ENCODE peak calls at places on chromosomes 5 and 9, in four cellular contexts. Z is HepG2, K is GM12878, S is K562. U is an unnamed sample.

GRCh38 chr9:37540634-37541033 is 35.5 kb downstream of the FBXO10 start:
- DNase-seq in K (no peak), Z (no peak), S (no peak), U (no peak)

GRCh38 chr5:157271740-157272271 is 5.9 kb downstream of the CYFIP2 start:
- DNase-seq in Z (no peak), K (peak; percentile 93), S (no peak), U (no peak)

GRCh38 chr9:93697352-93698139 is 121.2 kb downstream of the PHF2 start:
- DNase-seq in Z (no peak), K (no peak), S (peak; percentile 6), U (no peak)

GRCh38 chr5:7850241-7850532 is 746 bp downstream of the CFAP90 start:
- DNase-seq in Z (peak; percentile 6), K (no peak), S (no peak), U (no peak)

GRCh38 chr9:132554755-132555154 is 27.7 kb upstream of the BARHL1 start:
- DNase-seq in S (no peak), Z (no peak), K (no peak), U (no peak)

GRCh38 chr9:110148868-110149267 is 59.1 kb downstream of the C9orf152 start:
- DNase-seq in K (no peak), S (no peak), Z (no peak), U (no peak)

GRCh38 chr5:174008922-174009321 is 20.0 kb downstream of the C5orf47 start:
- DNase-seq in S (no peak), K (no peak), Z (peak; percentile 3), U (no peak)

GRCh38 chr9:93492327-93492726 is 38.9 kb upstream of the FAM120AOS start:
- DNase-seq in Z (no peak), S (no peak), K (no peak), U (no peak)

GRCh38 chr5:167294861-167295685 is 996.4 kb upstream of the WWC1 start:
- DNase-seq in K (no peak), Z (no peak), S (no peak), U (no peak)

GRCh38 chr5:122007445-122008010 is 45.8 kb downstream of the SRFBP1 start:
- DNase-seq in Z (no peak), K (no peak), S (no peak), U (no peak)

GRCh38 chr5:115624994-115625393 is 842 bp downstream of the TMED7 start:
- DNase-seq in S (no peak), Z (peak; percentile 6), K (no peak), U (no peak)

GRCh38 chr9:121386442-121387175 is 16.6 kb upstream of the STOM start:
- DNase-seq in Z (no peak), S (no peak), K (no peak), U (no peak)

GRCh38 chr9:99593621-99594020 is 228.1 kb upstream of the NR4A3 start:
- DNase-seq in K (no peak), S (no peak), Z (no peak), U (no peak)

DNA sequence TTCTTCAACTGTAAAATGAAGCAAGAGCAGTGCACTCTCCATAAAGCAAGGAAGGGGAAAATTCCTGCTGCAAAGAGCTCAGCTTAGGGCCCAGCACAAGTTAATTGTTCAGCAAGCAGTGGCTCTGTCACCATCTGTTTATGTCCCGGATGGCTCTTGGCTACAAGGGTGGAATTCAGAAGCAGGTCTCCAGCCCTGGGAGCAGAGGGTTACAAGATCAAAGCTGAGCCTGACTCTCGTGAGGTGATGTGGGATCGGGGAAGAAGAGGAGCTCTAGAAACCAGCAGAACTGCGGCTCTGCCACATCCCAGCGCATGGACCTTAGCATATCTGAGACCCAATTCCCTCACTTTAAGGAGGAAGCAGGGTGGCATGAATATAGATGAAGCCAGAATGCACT is 25.2 kb upstream of the OLFM1 start:
- DNase-seq in S (no peak), Z (no peak), K (no peak), U (no peak)
- TF ChIP-seq CBX5 in S (no peak), Z (no peak), K (no peak), U (no peak)

GRCh38 chr5:78597068-78597857 is 51.3 kb downstream of the LHFPL2 start:
- DNase-seq in Z (peak; percentile 79), K (no peak), S (no peak), U (no peak)
- TF ChIP-seq SRF in Z (no peak), K (no peak), S (no peak), U (no peak)

DNA sequence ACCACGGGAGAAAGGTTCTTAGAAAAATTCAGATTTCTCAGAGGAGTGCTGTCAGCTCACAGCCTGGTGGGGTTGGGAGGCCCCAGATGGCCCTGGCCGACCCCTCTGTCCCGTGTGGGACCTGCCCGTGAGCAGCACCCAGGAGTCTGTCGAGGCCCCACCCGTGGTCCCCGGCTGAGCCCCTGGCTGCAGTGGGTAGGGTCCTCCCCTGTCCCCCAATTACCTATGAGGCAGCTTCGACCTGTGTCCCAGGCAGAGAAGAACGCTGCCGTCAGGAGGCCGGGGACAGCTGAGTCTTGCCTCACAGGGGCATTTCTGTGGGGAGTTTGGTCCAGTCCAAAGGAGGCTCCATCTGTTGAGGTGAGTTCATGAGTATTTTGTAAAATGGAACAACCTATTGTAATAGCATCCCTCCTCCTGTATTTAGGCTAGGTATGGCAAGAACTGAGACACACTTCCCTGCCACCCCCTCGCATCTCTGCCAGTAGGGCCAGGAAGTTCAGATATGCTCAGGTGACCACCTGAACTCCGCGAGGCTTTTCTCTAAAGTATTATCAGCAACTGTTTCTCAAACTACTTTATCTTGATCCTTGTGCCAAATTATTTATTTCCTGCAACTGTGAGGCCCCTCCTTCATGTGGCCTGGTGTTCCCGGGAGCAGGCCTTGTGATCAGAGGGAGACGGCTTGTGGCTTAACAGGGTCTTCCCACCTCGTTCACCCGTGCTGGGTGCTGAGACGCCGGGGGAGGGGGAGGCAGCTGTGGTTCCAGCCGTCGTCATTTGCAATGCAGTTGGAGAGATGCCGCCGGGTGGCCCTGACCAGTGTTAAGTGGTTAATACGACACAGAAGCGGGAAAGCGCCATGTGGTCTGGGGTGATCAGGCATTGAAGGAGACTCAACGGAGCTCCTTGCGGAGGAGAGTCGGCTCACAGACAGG is 1.7 kb downstream of the AHRR start:
- DNase-seq in K (no peak), Z (no peak), S (no peak), U (no peak)
- TF ChIP-seq CBX5 in K (no peak), Z (no peak), S (no peak), U (no peak)

GRCh38 chr5:80866372-80866771 is 93.8 kb upstream of the RASGRF2 start:
- DNase-seq in S (no peak), Z (no peak), K (no peak), U (no peak)
- TF ChIP-seq SRF in S (no peak), Z (no peak), K (no peak), U (no peak)

GRCh38 chr5:133910596-133910995 is 57.8 kb downstream of the C5orf15 start:
- DNase-seq in K (no peak), Z (no peak), S (no peak), U (no peak)
- TF ChIP-seq CBX5 in K (no peak), Z (no peak), S (no peak), U (no peak)

DNA sequence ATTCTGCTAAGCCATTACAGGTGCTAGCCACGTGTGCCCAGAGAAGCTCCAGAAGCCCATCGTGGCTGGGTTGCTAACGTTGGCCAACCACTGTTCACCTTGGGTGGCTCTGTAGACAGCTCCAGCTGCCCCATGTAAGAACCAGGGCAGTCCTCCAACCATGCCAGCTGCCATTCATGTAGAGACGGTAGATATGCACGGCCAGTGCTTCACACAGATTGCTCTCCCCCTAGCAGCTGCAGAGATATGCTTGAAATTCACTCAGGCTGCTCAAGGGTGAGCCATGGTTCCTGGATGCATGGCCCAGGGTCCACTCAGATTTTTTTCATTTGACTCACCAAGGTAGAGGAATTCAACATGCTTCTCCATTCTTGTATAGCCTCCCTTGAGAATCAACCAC is 31.0 kb downstream of the GADD45G start:
- DNase-seq in Z (no peak), S (no peak), K (no peak), U (no peak)
- TF ChIP-seq SRF in Z (no peak), S (no peak), K (no peak), U (no peak)

U was measured in H1.